ENCODE peak calls at places on chromosomes 11 and 22, in eight cellular contexts. G is stimulated activated CD4-positive, alpha-beta T cell treated with anti-CD3 and anti-CD28 coated beads, Interleukin-2, amount 100 ng/mL, for 48 hours; R is occipital lobe; Z is T-cell; Y is stimulated activated CD8-positive, alpha-beta memory T cell treated with anti-CD3 and anti-CD28 coated beads, Interleukin-12 subunit alpha, Interleukin-12 subunit beta, amount 100 ng/mL, for 4 hours; J is HFF-Myc; O is AG04449; T is HCEC 1CT. B is an unnamed sample.

GRCh38 chr22:29334696-29335344 is 19.3 kb upstream of the RASL10A start:
- DNase-seq in G (no peak), R (peak), Z (no peak), Y (no peak), J (no peak), O (no peak), T (no peak), B (no peak)

GRCh38 chr11:130513132-130513531 is 64.7 kb downstream of the ADAMTS15 start:
- DNase-seq in G (no peak), R (no peak), Z (no peak), Y (no peak), J (no peak), O (no peak), T (no peak), B (no peak)

GRCh38 chr11:28798286-28798685 is 690.1 kb downstream of the METTL15 start:
- DNase-seq in G (no peak), R (no peak), Z (no peak), Y (no peak), J (no peak), O (no peak), T (no peak), B (no peak)

GRCh38 chr11:66743271-66743968 is 14.4 kb upstream of the SPTBN2 start:
- DNase-seq in G (no peak), R (no peak), Z (no peak), Y (no peak), J (no peak), O (no peak), T (no peak), B (no peak)

GRCh38 chr11:112128483-112129121 is 35.3 kb downstream of the IL18 start:
- DNase-seq in G (no peak), R (no peak), Z (no peak), Y (no peak), J (peak), O (peak), T (peak), B (no peak)

GRCh38 chr11:128323381-128323780 is 264.0 kb downstream of the ETS1 start:
- DNase-seq in G (no peak), R (no peak), Z (peak), Y (no peak), J (no peak), O (no peak), T (peak), B (peak)

GRCh38 chr11:2128102-2128511 is 11.1 kb downstream of the IGF2 start:
- DNase-seq in G (no peak), R (no peak), Z (no peak), Y (no peak), J (no peak), O (no peak), T (no peak), B (no peak)

GRCh38 chr11:9459573-9460321 is 1.1 kb upstream of the ZNF143 start:
- DNase-seq in G (peak), R (no peak), Z (no peak), Y (peak), J (no peak), O (no peak), T (peak), B (peak)

GRCh38 chr11:61969838-61970452 is 2.5 kb upstream of the FTH1 start:
- DNase-seq in G (no peak), R (no peak), Z (no peak), Y (no peak), J (no peak), O (no peak), T (peak), B (no peak)

GRCh38 chr11:117606807-117607206 is 190.2 kb downstream of the DSCAML1 start:
- DNase-seq in G (no peak), R (no peak), Z (no peak), Y (no peak), J (no peak), O (no peak), T (no peak), B (no peak)

GRCh38 chr11:101096036-101096704 is 33.4 kb downstream of the PGR start:
- DNase-seq in G (no peak), R (no peak), Z (no peak), Y (no peak), J (no peak), O (no peak), T (no peak), B (no peak)

GRCh38 chr11:61617515-61617914 is 36.6 kb upstream of the SYT7 start:
- DNase-seq in G (no peak), R (no peak), Z (no peak), Y (no peak), J (no peak), O (no peak), T (peak), B (no peak)

GRCh38 chr11:123191939-123192338 is 3.1 kb downstream of the CLMP start:
- DNase-seq in G (no peak), R (no peak), Z (no peak), Y (no peak), J (no peak), O (no peak), T (no peak), B (no peak)

GRCh38 chr11:100716848-100717247 is 29.8 kb downstream of the ARHGAP42 start:
- DNase-seq in G (no peak), R (no peak), Z (no peak), Y (no peak), J (no peak), O (no peak), T (no peak), B (no peak)

GRCh38 chr11:19672591-19673206 is 39.9 kb upstream of the NAV2 start:
- DNase-seq in G (no peak), R (no peak), Z (no peak), Y (no peak), J (no peak), O (no peak), T (no peak), B (no peak)

GRCh38 chr11:72589802-72590761 is 84.1 kb downstream of the PDE2A start:
- DNase-seq in G (peak), R (no peak), Z (peak), Y (no peak), J (no peak), O (no peak), T (no peak), B (peak)

GRCh38 chr11:77198440-77198849 is 70.4 kb downstream of the MYO7A start:
- DNase-seq in G (peak), R (no peak), Z (no peak), Y (no peak), J (peak), O (no peak), T (peak), B (peak)

GRCh38 chr11:65571420-65571819 is 918 bp upstream of the FAM89B start:
- DNase-seq in G (no peak), R (no peak), Z (no peak), Y (no peak), J (no peak), O (no peak), T (no peak), B (no peak)

GRCh38 chr11:78331711-78332110 is 85.9 kb downstream of the GAB2 start:
- DNase-seq in G (no peak), R (peak), Z (no peak), Y (no peak), J (no peak), O (no peak), T (no peak), B (no peak)

GRCh38 chr11:17764446-17765218 is 30.1 kb downstream of the KCNC1 start:
- DNase-seq in G (no peak), R (no peak), Z (no peak), Y (no peak), J (no peak), O (no peak), T (no peak), B (no peak)

GRCh38 chr11:72813740-72814138 is 472 bp upstream of the ATG16L2 start:
- DNase-seq in G (no peak), R (no peak), Z (no peak), Y (no peak), J (no peak), O (no peak), T (peak), B (no peak)

GRCh38 chr11:92101845-92102244 is 122.8 kb upstream of the FAT3 start:
- DNase-seq in G (no peak), R (no peak), Z (no peak), Y (no peak), J (no peak), O (no peak), T (no peak), B (no peak)

GRCh38 chr22:20979940-20980453 is 2.1 kb upstream of the LZTR1 start:
- DNase-seq in G (no peak), R (no peak), Z (no peak), Y (no peak), J (no peak), O (no peak), T (no peak), B (no peak)

GRCh38 chr22:23781533-23781932 is 5.2 kb upstream of the SMARCB1 start:
- DNase-seq in G (no peak), R (no peak), Z (no peak), Y (no peak), J (no peak), O (no peak), T (peak), B (no peak)

GRCh38 chr11:79482800-79483199 is 42.0 kb upstream of the TENM4 start:
- DNase-seq in G (no peak), R (no peak), Z (no peak), Y (no peak), J (no peak), O (no peak), T (no peak), B (no peak)

GRCh38 chr11:125036933-125037332 is 26.2 kb upstream of the SLC37A2 start:
- DNase-seq in G (no peak), R (no peak), Z (no peak), Y (no peak), J (peak), O (peak), T (peak), B (no peak)

GRCh38 chr11:64850979-64851567 is 6.6 kb upstream of the CDC42BPG start:
- DNase-seq in G (no peak), R (no peak), Z (peak), Y (no peak), J (no peak), O (no peak), T (no peak), B (peak)

B was measured in stimulated activated naive CD8-positive, alpha-beta T cell treated with anti-CD3 and anti-CD28 coated beads, Interleukin-15, amount 100 ng/mL, for 72 hours.